ENCODE peak calls at places on chromosomes 13 and 19, in eight cellular contexts. One of them, this sample, is unnamed. For H3K36me3, the result is how much of the 10 kb centered on the place peaks cover.

GRCh38 chr19:40363128-40363527 is 14.6 kb downstream of the PLD3 start:
- DNase-seq in IMR-90: no peak
- DNase-seq in body of pancreas: no peak
- DNase-seq in tibial artery: no peak
- DNase-seq in thoracic aorta: no peak
- DNase-seq in left ventricle myocardium inferior: no peak
- DNase-seq in thyroid gland: no peak
- DNase-seq in HCT116: no peak
- DNase-seq in this sample: no peak

GRCh38 chr13:29754486-29754806 is 96.0 kb downstream of the UBL3 start:
- DNase-seq in IMR-90: peak
- DNase-seq in body of pancreas: no peak
- DNase-seq in tibial artery: no peak
- DNase-seq in thoracic aorta: no peak
- DNase-seq in left ventricle myocardium inferior: no peak
- DNase-seq in thyroid gland: peak
- DNase-seq in HCT116: peak
- DNase-seq in this sample: no peak

GRCh38 chr19:19591133-19591825 is 27.2 kb downstream of the PBX4 start:
- DNase-seq in IMR-90: peak
- DNase-seq in body of pancreas: peak
- DNase-seq in tibial artery: no peak
- DNase-seq in thoracic aorta: no peak
- DNase-seq in left ventricle myocardium inferior: no peak
- DNase-seq in thyroid gland: peak
- DNase-seq in HCT116: no peak
- DNase-seq in this sample: no peak

GRCh38 chr19:16541526-16542044 is 652 bp downstream of the CHERP start:
- DNase-seq in IMR-90: peak
- DNase-seq in body of pancreas: no peak
- DNase-seq in tibial artery: no peak
- DNase-seq in thoracic aorta: no peak
- DNase-seq in left ventricle myocardium inferior: no peak
- DNase-seq in thyroid gland: no peak
- DNase-seq in HCT116: no peak
- DNase-seq in this sample: no peak

GRCh38 chr13:98312606-98313005 is 135.5 kb upstream of the RNF113B start:
- DNase-seq in IMR-90: peak
- DNase-seq in body of pancreas: peak
- DNase-seq in tibial artery: no peak
- DNase-seq in thoracic aorta: no peak
- DNase-seq in left ventricle myocardium inferior: no peak
- DNase-seq in thyroid gland: no peak
- DNase-seq in HCT116: no peak
- DNase-seq in this sample: no peak

GRCh38 chr19:6753178-6754031 is 13.8 kb downstream of the SH2D3A start:
- DNase-seq in IMR-90: peak
- DNase-seq in body of pancreas: peak
- DNase-seq in tibial artery: peak
- DNase-seq in thoracic aorta: no peak
- DNase-seq in left ventricle myocardium inferior: peak
- DNase-seq in thyroid gland: peak
- DNase-seq in HCT116: peak
- DNase-seq in this sample: peak

GRCh38 chr19:49271080-49271753 is 53.8 kb downstream of the SLC6A16 start:
- DNase-seq in IMR-90: no peak
- DNase-seq in body of pancreas: no peak
- DNase-seq in tibial artery: no peak
- DNase-seq in thoracic aorta: no peak
- DNase-seq in left ventricle myocardium inferior: no peak
- DNase-seq in thyroid gland: no peak
- DNase-seq in HCT116: no peak
- DNase-seq in this sample: no peak

GRCh38 chr19:47035127-47035494 is 13.3 kb downstream of the TMEM160 start:
- DNase-seq in IMR-90: no peak
- DNase-seq in body of pancreas: no peak
- DNase-seq in tibial artery: no peak
- DNase-seq in thoracic aorta: no peak
- DNase-seq in left ventricle myocardium inferior: no peak
- DNase-seq in thyroid gland: no peak
- DNase-seq in HCT116: no peak
- DNase-seq in this sample: no peak

GRCh38 chr19:20307127-20307526 is 140.1 kb downstream of the ZNF486 start:
- DNase-seq in IMR-90: no peak
- DNase-seq in body of pancreas: peak
- DNase-seq in tibial artery: no peak
- DNase-seq in thoracic aorta: no peak
- DNase-seq in left ventricle myocardium inferior: no peak
- DNase-seq in thyroid gland: no peak
- DNase-seq in HCT116: no peak
- DNase-seq in this sample: no peak

GRCh38 chr19:4584670-4585460 is 25.4 kb upstream of the SEMA6B start:
- DNase-seq in IMR-90: no peak
- DNase-seq in body of pancreas: no peak
- DNase-seq in tibial artery: no peak
- DNase-seq in thoracic aorta: no peak
- DNase-seq in left ventricle myocardium inferior: no peak
- DNase-seq in thyroid gland: no peak
- DNase-seq in HCT116: no peak
- DNase-seq in this sample: no peak

GRCh38 chr19:335486-336066 is 9.0 kb downstream of the MIER2 start:
- DNase-seq in IMR-90: no peak
- DNase-seq in body of pancreas: no peak
- DNase-seq in tibial artery: no peak
- DNase-seq in thoracic aorta: no peak
- DNase-seq in left ventricle myocardium inferior: no peak
- DNase-seq in thyroid gland: no peak
- DNase-seq in HCT116: no peak
- DNase-seq in this sample: no peak

GRCh38 chr13:110280231-110280813 is 26.6 kb downstream of the COL4A1 start:
- DNase-seq in IMR-90: no peak
- DNase-seq in body of pancreas: no peak
- DNase-seq in tibial artery: no peak
- DNase-seq in thoracic aorta: no peak
- DNase-seq in left ventricle myocardium inferior: no peak
- DNase-seq in thyroid gland: no peak
- DNase-seq in HCT116: no peak
- DNase-seq in this sample: no peak

GRCh38 chr13:26280822-26281221 is 26.9 kb downstream of the CDK8 start:
- DNase-seq in IMR-90: no peak
- DNase-seq in body of pancreas: peak
- DNase-seq in tibial artery: no peak
- DNase-seq in thoracic aorta: no peak
- DNase-seq in left ventricle myocardium inferior: no peak
- DNase-seq in thyroid gland: peak
- DNase-seq in HCT116: no peak
- DNase-seq in this sample: no peak

GRCh38 chr19:58538257-58539168 is 5.4 kb upstream of the TRIM28 start:
- DNase-seq in IMR-90: no peak
- DNase-seq in body of pancreas: no peak
- DNase-seq in tibial artery: no peak
- DNase-seq in thoracic aorta: no peak
- DNase-seq in left ventricle myocardium inferior: peak
- DNase-seq in thyroid gland: peak
- DNase-seq in HCT116: no peak
- DNase-seq in this sample: peak

GRCh38 chr19:47156861-47157454 is 26.3 kb downstream of the SAE1 start:
- DNase-seq in IMR-90: no peak
- DNase-seq in body of pancreas: no peak
- DNase-seq in tibial artery: no peak
- DNase-seq in thoracic aorta: no peak
- DNase-seq in left ventricle myocardium inferior: no peak
- DNase-seq in thyroid gland: no peak
- DNase-seq in HCT116: no peak
- DNase-seq in this sample: no peak

GRCh38 chr19:13610042-13610691 is 103.9 kb upstream of the CACNA1A start:
- DNase-seq in IMR-90: no peak
- DNase-seq in body of pancreas: peak
- DNase-seq in tibial artery: no peak
- DNase-seq in thoracic aorta: no peak
- DNase-seq in left ventricle myocardium inferior: no peak
- DNase-seq in thyroid gland: no peak
- DNase-seq in HCT116: no peak
- DNase-seq in this sample: no peak

GRCh38 chr19:1630012-1630411 is 22.4 kb downstream of the TCF3 start:
- DNase-seq in IMR-90: no peak
- DNase-seq in body of pancreas: no peak
- DNase-seq in tibial artery: no peak
- DNase-seq in thoracic aorta: no peak
- DNase-seq in left ventricle myocardium inferior: no peak
- DNase-seq in thyroid gland: no peak
- DNase-seq in HCT116: no peak
- DNase-seq in this sample: no peak

GRCh38 chr19:1630811-1631210 is 21.6 kb downstream of the TCF3 start:
- DNase-seq in IMR-90: no peak
- DNase-seq in body of pancreas: no peak
- DNase-seq in tibial artery: no peak
- DNase-seq in thoracic aorta: no peak
- DNase-seq in left ventricle myocardium inferior: no peak
- DNase-seq in thyroid gland: no peak
- DNase-seq in HCT116: no peak
- DNase-seq in this sample: no peak

GRCh38 chr19:1633269-1633606 is 19.2 kb downstream of the TCF3 start:
- DNase-seq in IMR-90: no peak
- DNase-seq in body of pancreas: no peak
- DNase-seq in tibial artery: no peak
- DNase-seq in thoracic aorta: no peak
- DNase-seq in left ventricle myocardium inferior: no peak
- DNase-seq in thyroid gland: no peak
- DNase-seq in HCT116: no peak
- DNase-seq in this sample: no peak

GRCh38 chr19:1632462-1633268 is 19.8 kb downstream of the TCF3 start:
- DNase-seq in IMR-90: no peak
- DNase-seq in body of pancreas: no peak
- DNase-seq in tibial artery: no peak
- DNase-seq in thoracic aorta: no peak
- DNase-seq in left ventricle myocardium inferior: no peak
- DNase-seq in thyroid gland: no peak
- DNase-seq in HCT116: no peak
- DNase-seq in this sample: no peak

GRCh38 chr19:1631557-1632100 is 20.8 kb downstream of the TCF3 start:
- DNase-seq in IMR-90: no peak
- DNase-seq in body of pancreas: no peak
- DNase-seq in tibial artery: no peak
- DNase-seq in thoracic aorta: no peak
- DNase-seq in left ventricle myocardium inferior: no peak
- DNase-seq in thyroid gland: no peak
- DNase-seq in HCT116: no peak
- DNase-seq in this sample: no peak
- H3K36me3 ChIP-seq in IMR-90: under half
- H3K36me3 ChIP-seq in body of pancreas: under half
- H3K36me3 ChIP-seq in tibial artery: under half
- H3K36me3 ChIP-seq in thoracic aorta: under half
- H3K36me3 ChIP-seq in left ventricle myocardium inferior: under half
- H3K36me3 ChIP-seq in thyroid gland: under half
- H3K36me3 ChIP-seq in HCT116: under half
- H3K36me3 ChIP-seq in this sample: under half

DNA sequence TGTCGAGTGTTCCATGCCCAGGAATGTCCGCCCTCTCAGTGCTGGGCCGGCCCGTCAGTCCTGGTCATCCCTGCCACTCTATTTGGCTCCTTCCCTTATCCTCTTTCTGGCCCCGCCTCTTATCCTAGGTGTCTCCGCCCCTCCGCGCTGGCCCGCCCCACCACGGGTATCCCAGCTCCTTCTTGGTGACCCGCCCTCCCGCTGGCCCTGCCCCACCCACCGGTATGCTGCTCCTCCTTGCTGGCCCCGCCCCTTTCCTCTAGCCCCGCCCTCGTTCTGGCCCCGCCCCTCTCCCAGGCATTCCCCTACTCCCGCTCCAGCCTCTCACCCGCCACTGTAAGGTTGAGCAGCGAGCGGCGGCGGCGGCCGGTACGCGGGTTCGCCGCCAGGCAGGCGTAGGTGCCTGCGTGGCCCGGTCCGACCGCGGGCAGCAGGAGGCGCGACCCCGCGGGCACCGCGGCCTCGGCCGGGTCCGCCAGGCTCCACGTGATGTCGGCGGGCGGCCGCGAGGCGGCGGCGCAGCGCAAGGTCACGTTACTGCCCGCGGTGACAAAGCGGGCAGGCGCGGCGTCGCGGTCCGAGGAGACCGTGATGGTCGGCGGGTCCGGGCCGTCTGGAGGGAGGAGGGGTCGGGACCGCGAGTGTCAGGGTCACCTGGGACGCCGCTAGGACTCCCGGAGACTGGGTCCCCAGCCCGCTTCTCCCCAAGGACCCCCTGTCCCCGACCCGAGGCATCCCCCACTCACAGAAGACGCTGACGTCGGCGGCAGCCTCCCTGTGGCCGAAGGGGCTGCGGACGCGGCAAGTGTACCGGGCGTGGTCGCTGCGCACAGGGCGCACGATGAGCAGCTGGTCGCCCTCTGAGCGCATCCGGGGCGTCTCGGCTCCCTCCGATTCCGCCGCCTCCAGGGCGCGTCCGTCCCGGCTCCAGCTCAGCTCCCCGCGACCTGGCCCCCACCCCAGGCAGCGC is 2.0 kb downstream of the VSIG10L start:
- DNase-seq in IMR-90: peak
- DNase-seq in body of pancreas: peak
- DNase-seq in tibial artery: peak
- DNase-seq in thoracic aorta: peak
- DNase-seq in left ventricle myocardium inferior: peak
- DNase-seq in thyroid gland: peak
- DNase-seq in HCT116: peak
- DNase-seq in this sample: peak
- TF ChIP-seq CTCF in IMR-90: peak
- TF ChIP-seq CTCF in body of pancreas: no peak
- TF ChIP-seq CTCF in tibial artery: no peak
- TF ChIP-seq CTCF in thoracic aorta: peak
- TF ChIP-seq CTCF in left ventricle myocardium inferior: peak
- TF ChIP-seq CTCF in thyroid gland: no peak
- TF ChIP-seq CTCF in HCT116: peak
- TF ChIP-seq CTCF in this sample: no peak

GRCh38 chr13:60062502-60062901 is 101.2 kb downstream of the DIAPH3 start:
- DNase-seq in IMR-90: peak
- DNase-seq in body of pancreas: no peak
- DNase-seq in tibial artery: no peak
- DNase-seq in thoracic aorta: no peak
- DNase-seq in left ventricle myocardium inferior: no peak
- DNase-seq in thyroid gland: no peak
- DNase-seq in HCT116: no peak
- DNase-seq in this sample: no peak

GRCh38 chr13:60066206-60066605 is 97.5 kb downstream of the DIAPH3 start:
- DNase-seq in IMR-90: no peak
- DNase-seq in body of pancreas: no peak
- DNase-seq in tibial artery: no peak
- DNase-seq in thoracic aorta: no peak
- DNase-seq in left ventricle myocardium inferior: no peak
- DNase-seq in thyroid gland: no peak
- DNase-seq in HCT116: no peak
- DNase-seq in this sample: no peak

GRCh38 chr13:60061737-60062136 is 102.0 kb downstream of the DIAPH3 start:
- DNase-seq in IMR-90: no peak
- DNase-seq in body of pancreas: no peak
- DNase-seq in tibial artery: no peak
- DNase-seq in thoracic aorta: no peak
- DNase-seq in left ventricle myocardium inferior: no peak
- DNase-seq in thyroid gland: no peak
- DNase-seq in HCT116: no peak
- DNase-seq in this sample: no peak
- H3K36me3 ChIP-seq in IMR-90: under half
- H3K36me3 ChIP-seq in body of pancreas: under half
- H3K36me3 ChIP-seq in tibial artery: under half
- H3K36me3 ChIP-seq in thoracic aorta: under half
- H3K36me3 ChIP-seq in left ventricle myocardium inferior: under half
- H3K36me3 ChIP-seq in thyroid gland: under half
- H3K36me3 ChIP-seq in HCT116: under half
- H3K36me3 ChIP-seq in this sample: under half

GRCh38 chr13:27997904-27998522 is 9.5 kb upstream of the URAD start:
- DNase-seq in IMR-90: peak
- DNase-seq in body of pancreas: peak
- DNase-seq in tibial artery: peak
- DNase-seq in thoracic aorta: no peak
- DNase-seq in left ventricle myocardium inferior: peak
- DNase-seq in thyroid gland: peak
- DNase-seq in HCT116: peak
- DNase-seq in this sample: peak
- TF ChIP-seq CTCF in IMR-90: peak
- TF ChIP-seq CTCF in body of pancreas: peak
- TF ChIP-seq CTCF in tibial artery: peak
- TF ChIP-seq CTCF in thoracic aorta: peak
- TF ChIP-seq CTCF in left ventricle myocardium inferior: peak
- TF ChIP-seq CTCF in thyroid gland: no peak
- TF ChIP-seq CTCF in HCT116: peak
- TF ChIP-seq CTCF in this sample: peak